ENCODE peak calls at places on chromosomes 16 and 17, in nine cellular contexts. L is AG10803, O is fibroblast of gingiva, D is upper lobe of right lung, Q is bronchial epithelial cell, V is retina, Z is non-pigmented ciliary epithelial cell, C is fibroblast of villous mesenchyme, K is HTR-8/SVneo. W is an unnamed sample.
A peak's percentile ranks its signal among the peaks of the same experiment; 100 is the strongest.

GRCh38 chr17:13626703-13627102 is 25.0 kb upstream of the HS3ST3A1 start:
- DNase-seq in L (peak; percentile 63), O (peak; percentile 16), D (no peak), Q (peak; percentile 72), V (no peak), Z (peak; percentile 60), C (peak; percentile 58), K (peak; percentile 36), W (no peak)

GRCh38 chr16:56451753-56452689 is 667 bp downstream of the OGFOD1 start:
- DNase-seq in L (peak; percentile 55), O (peak; percentile 55), D (no peak), Q (peak; percentile 60), V (peak; percentile 89), Z (no peak), C (peak; percentile 39), K (peak; percentile 27), W (no peak)

GRCh38 chr16:48676836-48677235 is 66.9 kb upstream of the N4BP1 start:
- DNase-seq in L (peak; percentile 18), O (peak; percentile 14), D (no peak), Q (peak; percentile 63), V (no peak), Z (no peak), C (peak; percentile 12), K (no peak), W (no peak)

GRCh38 chr16:10081201-10081940 is 100.9 kb downstream of the GRIN2A start:
- DNase-seq in L (no peak), O (peak; percentile 36), D (no peak), Q (no peak), V (peak; percentile 27), Z (no peak), C (no peak), K (no peak), W (no peak)

GRCh38 chr17:1644493-1645206 is 882 bp downstream of the SCARF1 start:
- DNase-seq in L (peak; percentile 29), O (no peak), D (no peak), Q (peak; percentile 77), V (no peak), Z (no peak), C (peak; percentile 20), K (peak; percentile 72), W (no peak)

GRCh38 chr17:61409301-61410099 is 9.9 kb downstream of the TBX2 start:
- DNase-seq in L (peak; percentile 57), O (peak; percentile 75), D (peak; percentile 83), Q (no peak), V (peak; percentile 69), Z (no peak), C (peak; percentile 77), K (no peak), W (no peak)

GRCh38 chr16:50246299-50247122 is 19.8 kb upstream of the ADCY7 start:
- DNase-seq in L (no peak), O (no peak), D (no peak), Q (no peak), V (peak; percentile 79), Z (no peak), C (no peak), K (no peak), W (no peak)

GRCh38 chr16:17556276-17557052 is 85.7 kb upstream of the XYLT1 start:
- DNase-seq in L (peak; percentile 25), O (no peak), D (no peak), Q (peak; percentile 20), V (peak; percentile 53), Z (no peak), C (peak; percentile 27), K (no peak), W (no peak)

GRCh38 chr16:73215482-73216377 is 167.8 kb upstream of the ZFHX3 start:
- DNase-seq in L (no peak), O (peak; percentile 87), D (no peak), Q (no peak), V (no peak), Z (no peak), C (peak; percentile 52), K (no peak), W (no peak)

GRCh38 chr16:47612711-47613110 is 151.6 kb downstream of the PHKB start:
- DNase-seq in L (peak; percentile 17), O (peak; percentile 32), D (no peak), Q (peak; percentile 75), V (no peak), Z (no peak), C (peak; percentile 14), K (peak; percentile 5), W (no peak)

GRCh38 chr16:67948015-67948414 is 4.1 kb upstream of the LCAT start:
- DNase-seq in L (no peak), O (no peak), D (no peak), Q (no peak), V (no peak), Z (no peak), C (no peak), K (no peak), W (no peak)

W was measured in stimulated activated CD4-positive, alpha-beta T cell treated with anti-CD3 and anti-CD28 coated beads, TNF-alpha, amount 100 ng/mL, for 1 hour.